ENCODE peak calls at places on chromosomes 13 and 19, in six cellular contexts. One of them, this sample, is unnamed.

GRCh38 chr19:28646629-28647028 is 566.3 kb downstream of the UQCRFS1 start:
- DNase-seq in islet precursor cell: no peak
- DNase-seq in hippocampal formation: no peak
- DNase-seq in AG04449: no peak
- DNase-seq in fibroblast of lung: no peak
- DNase-seq in globus pallidus: no peak
- DNase-seq in this sample: no peak

GRCh38 chr19:50361290-50362029 is 4.0 kb downstream of the NAPSA start:
- DNase-seq in islet precursor cell: no peak
- DNase-seq in hippocampal formation: no peak
- DNase-seq in AG04449: no peak
- DNase-seq in fibroblast of lung: no peak
- DNase-seq in globus pallidus: no peak
- DNase-seq in this sample: no peak

GRCh38 chr13:78603240-78603947 is at the start of gene POU4F1:
- DNase-seq in islet precursor cell: peak
- DNase-seq in hippocampal formation: no peak
- DNase-seq in AG04449: no peak
- DNase-seq in fibroblast of lung: peak
- DNase-seq in globus pallidus: no peak
- DNase-seq in this sample: no peak

GRCh38 chr19:47155141-47155540 is 24.5 kb downstream of the SAE1 start:
- DNase-seq in islet precursor cell: no peak
- DNase-seq in hippocampal formation: no peak
- DNase-seq in AG04449: no peak
- DNase-seq in fibroblast of lung: peak
- DNase-seq in globus pallidus: no peak
- DNase-seq in this sample: no peak

GRCh38 chr13:62333466-62333865 is 917.8 kb upstream of the PCDH20 start:
- DNase-seq in islet precursor cell: no peak
- DNase-seq in hippocampal formation: no peak
- DNase-seq in AG04449: no peak
- DNase-seq in fibroblast of lung: no peak
- DNase-seq in globus pallidus: no peak
- DNase-seq in this sample: no peak

GRCh38 chr19:57434386-57435061 is 601 bp upstream of the ZNF749 start:
- DNase-seq in islet precursor cell: no peak
- DNase-seq in hippocampal formation: no peak
- DNase-seq in AG04449: no peak
- DNase-seq in fibroblast of lung: no peak
- DNase-seq in globus pallidus: no peak
- DNase-seq in this sample: no peak

GRCh38 chr19:5929646-5930045 is 15.6 kb downstream of the CAPS start:
- DNase-seq in islet precursor cell: no peak
- DNase-seq in hippocampal formation: no peak
- DNase-seq in AG04449: no peak
- DNase-seq in fibroblast of lung: no peak
- DNase-seq in globus pallidus: no peak
- DNase-seq in this sample: no peak

GRCh38 chr19:15737722-15738121 is at the start of gene OR10H3:
- DNase-seq in islet precursor cell: no peak
- DNase-seq in hippocampal formation: no peak
- DNase-seq in AG04449: no peak
- DNase-seq in fibroblast of lung: no peak
- DNase-seq in globus pallidus: no peak
- DNase-seq in this sample: no peak

GRCh38 chr19:34405892-34406660 is 1.9 kb downstream of the PDCD2L start:
- DNase-seq in islet precursor cell: no peak
- DNase-seq in hippocampal formation: no peak
- DNase-seq in AG04449: no peak
- DNase-seq in fibroblast of lung: no peak
- DNase-seq in globus pallidus: no peak
- DNase-seq in this sample: no peak

GRCh38 chr13:76397413-76397812 is 488.8 kb downstream of the KCTD12 start:
- DNase-seq in islet precursor cell: no peak
- DNase-seq in hippocampal formation: no peak
- DNase-seq in AG04449: no peak
- DNase-seq in fibroblast of lung: no peak
- DNase-seq in globus pallidus: no peak
- DNase-seq in this sample: no peak

GRCh38 chr19:35935911-35936737 is at the start of gene LRFN3:
- DNase-seq in islet precursor cell: peak
- DNase-seq in hippocampal formation: peak
- DNase-seq in AG04449: no peak
- DNase-seq in fibroblast of lung: peak
- DNase-seq in globus pallidus: peak
- DNase-seq in this sample: peak

GRCh38 chr13:31168736-31169135 is 7.0 kb upstream of the HSPH1 start:
- DNase-seq in islet precursor cell: no peak
- DNase-seq in hippocampal formation: no peak
- DNase-seq in AG04449: no peak
- DNase-seq in fibroblast of lung: no peak
- DNase-seq in globus pallidus: no peak
- DNase-seq in this sample: no peak

GRCh38 chr13:112101360-112101930 is 34.5 kb downstream of the SOX1 start:
- DNase-seq in islet precursor cell: no peak
- DNase-seq in hippocampal formation: no peak
- DNase-seq in AG04449: no peak
- DNase-seq in fibroblast of lung: no peak
- DNase-seq in globus pallidus: no peak
- DNase-seq in this sample: no peak

This sample was measured in HS-27A.